ENCODE peak calls at places on chromosome 17, in six cellular contexts. C, N, U, K, V and J are unnamed samples.

GRCh38 chr17:12927541-12928425 is 90.0 kb downstream of the ELAC2 start:
- DNase-seq in C (peak; percentile 41), N (no peak), U (no peak), K (no peak), V (peak; percentile 61), J (no peak)

GRCh38 chr17:64218066-64218465 is 45.0 kb downstream of the TEX2 start:
- DNase-seq in C (no peak), N (no peak), U (no peak), K (no peak), V (no peak), J (no peak)

GRCh38 chr17:11610999-11611566 is 12.8 kb downstream of the DNAH9 start:
- DNase-seq in C (no peak), N (no peak), U (no peak), K (no peak), V (no peak), J (no peak)

GRCh38 chr17:39209317-39210092 is 9.4 kb downstream of the RPL19 start:
- DNase-seq in C (no peak), N (peak; percentile 94), U (peak; percentile 70), K (peak; percentile 60), V (peak; percentile 66), J (peak; percentile 94)

GRCh38 chr17:12789075-12789975 is at the start of gene ARHGAP44:
- DNase-seq in C (no peak), N (peak; percentile 80), U (no peak), K (peak; percentile 54), V (peak; percentile 76), J (no peak)

GRCh38 chr17:3683054-3683511 is 12.9 kb downstream of the P2RX5 start:
- DNase-seq in C (no peak), N (no peak), U (peak; percentile 67), K (peak; percentile 39), V (peak; percentile 39), J (peak; percentile 44)

GRCh38 chr17:12180644-12181261 is 160.1 kb downstream of the MAP2K4 start:
- DNase-seq in C (peak; percentile 17), N (no peak), U (no peak), K (peak; percentile 14), V (peak; percentile 71), J (peak; percentile 73)

GRCh38 chr17:81004336-81005015 is 12.8 kb downstream of the CHMP6 start:
- DNase-seq in C (no peak), N (no peak), U (no peak), K (no peak), V (no peak), J (no peak)

GRCh38 chr17:65797809-65798208 is 236.4 kb upstream of the AXIN2 start:
- DNase-seq in C (no peak), N (no peak), U (peak; percentile 32), K (peak; percentile 23), V (peak; percentile 37), J (peak; percentile 12)

GRCh38 chr17:80254396-80255241 is 6.0 kb upstream of the RNF213 start:
- DNase-seq in C (peak; percentile 83), N (peak; percentile 87), U (peak; percentile 54), K (no peak), V (peak; percentile 74), J (peak; percentile 92)

GRCh38 chr17:42509409-42509808 is 26.6 kb upstream of the NAGLU start:
- DNase-seq in C (no peak), N (no peak), U (no peak), K (no peak), V (no peak), J (no peak)

GRCh38 chr17:81511550-81511799 is 1.1 kb downstream of the ACTG1 start:
- DNase-seq in C (no peak), N (no peak), U (no peak), K (no peak), V (peak; percentile 40), J (no peak)

GRCh38 chr17:39751016-39751543 is 13.3 kb downstream of the GRB7 start:
- DNase-seq in C (no peak), N (no peak), U (no peak), K (no peak), V (no peak), J (no peak)

GRCh38 chr17:35167046-35167445 is 19.4 kb downstream of the UNC45B start:
- DNase-seq in C (no peak), N (peak; percentile 34), U (no peak), K (no peak), V (no peak), J (no peak)

GRCh38 chr17:57705921-57706695 is 39.0 kb downstream of the CCDC182 start:
- DNase-seq in C (no peak), N (peak; percentile 2), U (no peak), K (no peak), V (no peak), J (no peak)

GRCh38 chr17:77606865-77607210 is 351.7 kb upstream of the TNRC6C start:
- DNase-seq in C (no peak), N (no peak), U (no peak), K (no peak), V (no peak), J (no peak)
- TF ChIP-seq CTCF in C (no peak), N (no peak), U (no peak), K (no peak), V (no peak), J (no peak)

GRCh38 chr17:17491546-17491988 is 4.6 kb downstream of the RASD1 start:
- DNase-seq in C (no peak), N (no peak), U (no peak), K (no peak), V (no peak), J (no peak)
- TF ChIP-seq CTCF in C (no peak), N (no peak), U (no peak), K (no peak), V (no peak), J (no peak)

DNA sequence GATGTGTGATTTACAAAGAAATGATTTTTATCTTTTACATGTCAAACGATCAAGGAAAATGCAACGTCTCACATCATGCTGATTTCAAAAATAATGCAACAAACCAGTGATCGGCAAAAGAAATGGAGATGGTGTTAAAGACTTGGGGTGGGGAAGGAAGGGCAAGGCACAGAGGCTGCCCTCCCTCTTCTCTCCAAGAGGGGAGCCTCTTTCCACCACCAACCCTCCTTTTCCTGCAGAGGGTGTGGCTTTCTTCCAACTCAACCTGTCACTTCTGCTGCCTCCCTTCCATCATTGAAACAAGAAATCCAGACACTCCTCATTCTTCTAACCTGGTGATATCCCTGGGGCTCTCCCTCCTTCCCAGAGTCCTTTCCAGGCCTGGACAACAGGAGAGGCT is 320.8 kb downstream of the SLC39A11 start:
- DNase-seq in C (no peak), N (no peak), U (no peak), K (no peak), V (no peak), J (no peak)
- TF ChIP-seq CTCF in C (no peak), N (no peak), U (no peak), K (no peak), V (no peak), J (no peak)

GRCh38 chr17:44832821-44833220 is 2.7 kb upstream of the GJC1 start:
- DNase-seq in C (no peak), N (no peak), U (no peak), K (no peak), V (no peak), J (no peak)
- TF ChIP-seq CTCF in C (peak; percentile 20), N (no peak), U (no peak), K (no peak), V (no peak), J (no peak)

DNA sequence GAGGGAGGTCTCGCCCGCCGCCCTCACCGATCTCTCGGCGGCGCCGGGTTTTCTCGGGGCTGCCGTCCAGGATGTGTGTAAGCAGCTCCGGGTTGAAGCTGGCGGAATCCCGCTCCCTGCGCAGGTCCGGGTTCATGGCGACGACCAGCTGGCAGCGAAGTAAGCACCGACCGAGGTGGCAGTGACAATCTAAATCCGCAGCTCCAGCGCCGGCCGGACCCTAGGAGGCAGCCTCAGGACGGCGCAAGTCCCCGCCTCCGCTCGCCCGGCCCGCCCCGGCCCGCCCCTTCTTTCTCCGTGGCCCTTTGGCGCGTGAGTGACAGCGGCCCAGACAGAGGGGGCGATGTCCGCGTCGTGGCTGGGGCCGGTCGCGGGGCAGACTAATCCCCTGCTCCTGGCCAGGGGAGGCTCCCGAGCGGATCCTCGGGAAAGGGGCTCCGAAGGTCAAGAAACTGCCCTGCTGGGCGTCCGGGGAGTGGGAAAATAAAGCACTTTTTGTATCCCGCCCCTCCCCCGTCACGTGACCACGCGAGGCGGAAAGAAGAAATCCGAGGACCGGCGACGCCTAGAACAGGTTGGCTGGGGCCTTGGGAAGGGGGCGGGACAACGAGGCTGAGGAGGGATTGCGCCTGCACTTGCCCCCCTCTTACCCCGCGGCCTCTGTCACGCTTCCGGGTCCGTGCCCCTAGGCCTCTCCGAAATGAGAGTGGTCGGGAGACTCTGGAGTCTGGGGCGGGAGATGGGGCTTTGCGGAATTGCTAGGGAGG is at the start of the genes ACOX1 and TEN1:
- DNase-seq in C (peak; percentile 87), N (peak; percentile 98), U (peak; percentile 98), K (peak; percentile 99), V (peak; percentile 98), J (peak; percentile 98)
- TF ChIP-seq CTCF in C (no peak), N (peak; percentile 15), U (no peak), K (peak; percentile 20), V (peak; percentile 26), J (no peak)

GRCh38 chr17:31484821-31485220 is 93.3 kb downstream of the RAB11FIP4 start:
- DNase-seq in C (no peak), N (no peak), U (no peak), K (no peak), V (no peak), J (no peak)

GRCh38 chr17:31487063-31487647 is 95.7 kb downstream of the RAB11FIP4 start:
- DNase-seq in C (no peak), N (no peak), U (no peak), K (no peak), V (no peak), J (no peak)

GRCh38 chr17:31488264-31488981 is 96.9 kb downstream of the RAB11FIP4 start:
- DNase-seq in C (no peak), N (no peak), U (peak; percentile 39), K (no peak), V (no peak), J (peak; percentile 18)

GRCh38 chr17:31487648-31488263 is 96.3 kb downstream of the RAB11FIP4 start:
- DNase-seq in C (no peak), N (peak; percentile 91), U (peak; percentile 93), K (peak; percentile 62), V (peak; percentile 40), J (peak; percentile 92)

GRCh38 chr17:31486351-31487062 is 95.0 kb downstream of the RAB11FIP4 start:
- DNase-seq in C (no peak), N (no peak), U (no peak), K (no peak), V (no peak), J (no peak)
- TF ChIP-seq CTCF in C (no peak), N (no peak), U (no peak), K (no peak), V (no peak), J (no peak)

DNA sequence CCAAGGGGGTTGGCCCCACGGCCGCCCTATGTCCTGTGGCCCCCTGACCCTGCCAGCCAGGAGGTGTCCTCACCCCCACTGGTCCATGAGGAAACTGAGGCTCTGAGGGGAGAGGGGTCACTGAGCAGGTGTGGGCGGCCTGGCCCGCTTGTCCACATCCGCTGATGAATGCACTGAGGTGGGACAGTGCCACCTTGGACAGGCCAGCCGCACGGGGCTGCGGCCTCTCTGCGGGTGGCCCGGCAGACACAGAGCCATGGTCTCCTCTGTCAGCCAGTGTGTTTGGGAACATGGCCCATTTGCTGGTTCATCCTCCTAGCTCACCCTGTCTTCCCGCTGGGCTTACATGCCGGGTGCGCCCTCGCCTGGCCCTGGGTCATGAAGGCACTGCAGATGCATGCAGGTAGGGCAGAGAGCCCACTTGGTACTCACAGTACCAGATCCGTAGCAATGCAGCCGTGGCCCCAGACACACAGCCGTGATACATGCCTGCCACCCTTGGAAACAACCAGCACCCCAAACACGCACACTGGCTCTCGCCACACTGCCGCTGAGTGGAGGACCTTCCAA is 93.9 kb downstream of the ENGASE start:
- DNase-seq in C (no peak), N (no peak), U (no peak), K (no peak), V (no peak), J (no peak)
- TF ChIP-seq CTCF in C (no peak), N (no peak), U (no peak), K (no peak), V (no peak), J (no peak)